ENCODE peak calls at places on chromosome 7, in seven cellular contexts. V is kidney glomerular epithelial cell; T is effector memory CD8-positive, alpha-beta T cell; Q is GM04504; G is fibroblast of the aortic adventitia; X is ELF-1; Z is AG09319. W is an unnamed sample.

GRCh38 chr7:128135275-128136214 is 104.3 kb upstream of the LRRC4 start:
- DNase-seq in V (no peak), T (peak; percentile 46), Q (no peak), G (peak; percentile 48), X (peak; percentile 72), Z (no peak), W (peak; percentile 14)

GRCh38 chr7:9978111-9979064 is 995.3 kb upstream of the PHF14 start:
- DNase-seq in V (no peak), T (no peak), Q (no peak), G (no peak), X (no peak), Z (no peak), W (no peak)

GRCh38 chr7:84236398-84236797 is 41.8 kb upstream of the SEMA3A start:
- DNase-seq in V (peak; percentile 32), T (no peak), Q (no peak), G (peak; percentile 73), X (no peak), Z (no peak), W (no peak)

GRCh38 chr7:104160375-104160774 is 47.4 kb downstream of the ORC5 start:
- DNase-seq in V (peak; percentile 4), T (no peak), Q (no peak), G (peak; percentile 60), X (no peak), Z (no peak), W (no peak)

GRCh38 chr7:77799078-77799964 is 748 bp downstream of the PHTF2 start:
- DNase-seq in V (no peak), T (peak; percentile 14), Q (no peak), G (peak; percentile 40), X (peak; percentile 79), Z (no peak), W (peak; percentile 10)

GRCh38 chr7:50166997-50167961 is 74.2 kb upstream of the ZPBP start:
- DNase-seq in V (no peak), T (no peak), Q (no peak), G (no peak), X (no peak), Z (no peak), W (no peak)

GRCh38 chr7:1313591-1313990 is 80.9 kb downstream of the UNCX start:
- DNase-seq in V (no peak), T (no peak), Q (no peak), G (no peak), X (peak; percentile 32), Z (no peak), W (no peak)

GRCh38 chr7:157708896-157709295 is 372.1 kb downstream of the DNAJB6 start:
- DNase-seq in V (no peak), T (no peak), Q (no peak), G (no peak), X (no peak), Z (no peak), W (no peak)

GRCh38 chr7:80151274-80151665 is 16.6 kb downstream of the GNAI1 start:
- DNase-seq in V (no peak), T (no peak), Q (peak; percentile 71), G (no peak), X (no peak), Z (peak; percentile 31), W (no peak)

GRCh38 chr7:40463449-40463848 is 328.6 kb downstream of the SUGCT start:
- DNase-seq in V (no peak), T (no peak), Q (no peak), G (no peak), X (no peak), Z (no peak), W (no peak)

GRCh38 chr7:113062499-113062898 is 24.1 kb downstream of the GPR85 start:
- DNase-seq in V (no peak), T (no peak), Q (no peak), G (no peak), X (no peak), Z (no peak), W (no peak)

GRCh38 chr7:4325732-4326131 is 356.4 kb upstream of the FOXK1 start:
- DNase-seq in V (no peak), T (no peak), Q (no peak), G (no peak), X (no peak), Z (no peak), W (no peak)

GRCh38 chr7:47488969-47489342 is 93.0 kb downstream of the TNS3 start:
- DNase-seq in V (no peak), T (no peak), Q (no peak), G (no peak), X (peak; percentile 94), Z (no peak), W (no peak)

GRCh38 chr7:151808296-151809155 is 68.4 kb downstream of the PRKAG2 start:
- DNase-seq in V (peak; percentile 28), T (no peak), Q (no peak), G (no peak), X (no peak), Z (no peak), W (no peak)

GRCh38 chr7:30412810-30413504 is 65.6 kb downstream of the NOD1 start:
- DNase-seq in V (peak; percentile 83), T (peak; percentile 4), Q (peak; percentile 69), G (peak; percentile 90), X (peak; percentile 63), Z (peak; percentile 67), W (peak; percentile 73)

GRCh38 chr7:77745746-77746145 is 49.5 kb downstream of the RSBN1L start:
- DNase-seq in V (no peak), T (no peak), Q (no peak), G (no peak), X (no peak), Z (no peak), W (no peak)

GRCh38 chr7:39507866-39508551 is 58.2 kb upstream of the YAE1 start:
- DNase-seq in V (no peak), T (no peak), Q (no peak), G (peak; percentile 44), X (no peak), Z (no peak), W (no peak)

GRCh38 chr7:129859188-129859587 is 93.6 kb downstream of the UBE2H start:
- DNase-seq in V (no peak), T (no peak), Q (no peak), G (peak; percentile 80), X (no peak), Z (no peak), W (no peak)

GRCh38 chr7:26413007-26413691 is 121.5 kb downstream of the SNX10 start:
- DNase-seq in V (no peak), T (no peak), Q (no peak), G (no peak), X (peak; percentile 67), Z (no peak), W (no peak)

GRCh38 chr7:97117372-97118188 is at the start of gene SDHAF3:
- DNase-seq in V (peak; percentile 83), T (peak; percentile 97), Q (peak; percentile 95), G (peak; percentile 98), X (peak; percentile 99), Z (peak; percentile 97), W (peak; percentile 98)

GRCh38 chr7:36151921-36152755 is 916 bp upstream of the EEPD1 start:
- DNase-seq in V (no peak), T (no peak), Q (no peak), G (no peak), X (no peak), Z (no peak), W (no peak)

GRCh38 chr7:100675581-100676350 is 2.2 kb downstream of the GNB2 start:
- DNase-seq in V (no peak), T (peak; percentile 94), Q (no peak), G (peak; percentile 63), X (no peak), Z (peak; percentile 31), W (peak; percentile 55)

GRCh38 chr7:107836237-107837144 is 33.5 kb upstream of the SLC26A3 start:
- DNase-seq in V (no peak), T (no peak), Q (no peak), G (peak; percentile 2), X (no peak), Z (no peak), W (no peak)

GRCh38 chr7:151482883-151483699 is 36.6 kb downstream of the RHEB start:
- DNase-seq in V (no peak), T (no peak), Q (no peak), G (no peak), X (no peak), Z (no peak), W (no peak)

GRCh38 chr7:84688671-84689070 is 494.1 kb upstream of the SEMA3A start:
- DNase-seq in V (no peak), T (no peak), Q (no peak), G (peak; percentile 65), X (no peak), Z (no peak), W (no peak)

GRCh38 chr7:114413741-114414140 is 874 bp upstream of the FOXP2 start:
- DNase-seq in V (no peak), T (no peak), Q (no peak), G (peak; percentile 26), X (no peak), Z (no peak), W (no peak)

GRCh38 chr7:20647908-20648776 is 32.7 kb downstream of the ABCB5 start:
- DNase-seq in V (peak; percentile 76), T (no peak), Q (no peak), G (peak; percentile 47), X (peak; percentile 79), Z (no peak), W (no peak)